ENCODE peak calls at places on chromosomes 7 and 10, in eight cellular contexts. P is kidney epithelial cell, N is Panc1, I is ovary, E is brain microvascular endothelial cell, K is GM12865, A is progenitor cell of endocrine pancreas, L is cardiac fibroblast. X is an unnamed sample.

GRCh38 chr10:1123198-1123597 is 67.0 kb downstream of the WDR37 start:
- DNase-seq in P (no peak), N (no peak), I (no peak), E (no peak), K (no peak), A (no peak), L (peak; percentile 71), X (no peak)

GRCh38 chr7:81618400-81619014 is 151.3 kb downstream of the HGF start:
- DNase-seq in P (peak; percentile 74), N (no peak), I (no peak), E (peak; percentile 96), K (no peak), A (no peak), L (peak; percentile 93), X (no peak)

GRCh38 chr10:114271779-114272167 is 32.7 kb downstream of the VWA2 start:
- DNase-seq in P (peak; percentile 94), N (peak; percentile 88), I (no peak), E (peak; percentile 94), K (no peak), A (no peak), L (peak; percentile 89), X (no peak)

GRCh38 chr10:2611603-2612002 is 455.7 kb upstream of the PFKP start:
- DNase-seq in P (no peak), N (no peak), I (no peak), E (no peak), K (no peak), A (no peak), L (no peak), X (no peak)

GRCh38 chr7:102897856-102898531 is 14.8 kb upstream of the LRRC17 start:
- DNase-seq in P (no peak), N (no peak), I (no peak), E (no peak), K (no peak), A (no peak), L (no peak), X (no peak)

GRCh38 chr10:42836771-42837468 is 54.3 kb downstream of the BMS1 start:
- DNase-seq in P (no peak), N (no peak), I (no peak), E (peak; percentile 32), K (no peak), A (no peak), L (peak; percentile 21), X (no peak)

GRCh38 chr7:34013421-34013820 is 108.1 kb downstream of the BMPER start:
- DNase-seq in P (no peak), N (no peak), I (no peak), E (no peak), K (no peak), A (no peak), L (no peak), X (no peak)

GRCh38 chr7:68107256-68107655 is 1110.6 kb downstream of the TYW1 start:
- DNase-seq in P (no peak), N (no peak), I (no peak), E (no peak), K (no peak), A (no peak), L (peak; percentile 2), X (no peak)

GRCh38 chr10:132169766-132170560 is 16.8 kb upstream of the DPYSL4 start:
- DNase-seq in P (no peak), N (no peak), I (peak; percentile 19), E (no peak), K (no peak), A (no peak), L (no peak), X (no peak)

GRCh38 chr10:116511365-116511764 is 34.4 kb upstream of the PNLIP start:
- DNase-seq in P (no peak), N (no peak), I (no peak), E (no peak), K (no peak), A (no peak), L (no peak), X (no peak)

GRCh38 chr7:107643407-107643806 is 17.2 kb upstream of the SLC26A4 start:
- DNase-seq in P (no peak), N (no peak), I (no peak), E (peak; percentile 79), K (no peak), A (no peak), L (peak; percentile 49), X (no peak)

GRCh38 chr7:90155206-90155605 is 937 bp downstream of the STEAP1 start:
- DNase-seq in P (no peak), N (no peak), I (no peak), E (no peak), K (no peak), A (no peak), L (peak; percentile 24), X (no peak)
- TF ChIP-seq CTCF in P (no peak), N (no peak), I (no peak), E (no peak), K (no peak), A (no peak), L (no peak), X (no peak)

GRCh38 chr7:129952164-129952652 is 552 bp downstream of the UBE2H start:
- DNase-seq in P (no peak), N (no peak), I (peak; percentile 56), E (no peak), K (peak; percentile 69), A (peak; percentile 19), L (peak; percentile 34), X (no peak)
- TF ChIP-seq CTCF in P (peak; percentile 1), N (no peak), I (no peak), E (no peak), K (no peak), A (no peak), L (no peak), X (no peak)

DNA sequence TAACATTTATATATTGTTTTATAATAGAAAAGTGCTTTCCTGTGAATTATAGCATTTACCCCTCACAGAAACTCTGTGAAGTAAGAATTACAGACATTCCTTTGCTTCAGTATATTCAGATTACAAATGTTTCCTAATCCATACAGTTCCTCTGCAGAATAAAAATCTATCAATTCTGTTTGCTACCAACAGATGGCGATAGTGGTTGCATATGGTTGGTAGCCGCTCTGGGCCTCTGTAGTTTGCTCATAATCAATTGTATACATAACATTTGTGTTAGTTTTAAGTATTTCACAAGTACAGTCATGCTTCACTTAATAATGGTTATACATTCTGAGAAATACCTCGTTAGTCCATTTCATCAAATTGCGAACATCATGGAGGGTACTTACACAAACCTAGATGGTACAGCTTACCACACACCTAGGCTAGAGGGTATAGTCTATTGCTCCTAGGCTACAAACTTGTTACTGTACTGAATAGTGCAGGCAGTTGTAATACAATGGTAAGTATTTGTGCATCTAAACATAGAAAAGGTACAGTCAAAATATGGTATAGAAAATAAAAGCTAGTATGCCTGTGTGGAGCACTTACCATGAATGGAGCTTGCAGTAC is 94.4 kb upstream of the STEAP4 start:
- DNase-seq in P (no peak), N (no peak), I (no peak), E (no peak), K (peak; percentile 37), A (no peak), L (peak; percentile 2), X (no peak)
- TF ChIP-seq CTCF in P (peak; percentile 52), N (peak; percentile 44), I (no peak), E (peak; percentile 55), K (peak; percentile 55), A (peak; percentile 67), L (peak; percentile 27), X (peak; percentile 63)

GRCh38 chr7:114784756-114785155 is 137.1 kb upstream of the MDFIC start:
- DNase-seq in P (no peak), N (no peak), I (no peak), E (no peak), K (no peak), A (no peak), L (no peak), X (no peak)

GRCh38 chr7:114785496-114785895 is 136.4 kb upstream of the MDFIC start:
- DNase-seq in P (no peak), N (no peak), I (no peak), E (no peak), K (no peak), A (no peak), L (peak; percentile 11), X (no peak)

GRCh38 chr7:114784177-114784576 is 137.7 kb upstream of the MDFIC start:
- DNase-seq in P (no peak), N (no peak), I (no peak), E (no peak), K (no peak), A (no peak), L (no peak), X (no peak)

GRCh38 chr7:114787556-114787955 is 134.3 kb upstream of the MDFIC start:
- DNase-seq in P (no peak), N (no peak), I (no peak), E (no peak), K (no peak), A (no peak), L (peak; percentile 69), X (no peak)

DNA sequence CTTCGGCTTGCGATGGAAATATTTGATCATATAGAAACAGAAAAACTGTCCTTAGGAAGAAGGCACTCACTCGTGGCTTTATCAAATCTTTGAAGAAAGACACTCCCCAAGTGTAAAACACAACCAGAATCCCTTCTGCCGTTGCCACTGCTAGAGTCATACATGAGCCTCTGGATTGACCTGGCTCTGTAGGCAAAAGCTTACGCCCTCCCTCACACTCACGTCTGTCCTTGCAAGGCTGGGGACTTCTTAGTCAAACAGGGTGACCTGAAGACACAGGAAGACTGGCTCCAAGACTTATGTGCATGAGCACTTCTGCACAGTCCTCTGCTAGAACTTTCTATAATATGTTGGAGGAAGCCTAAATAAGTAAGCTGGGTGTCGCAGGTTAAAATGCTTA is 135.4 kb upstream of the MDFIC start:
- DNase-seq in P (no peak), N (no peak), I (no peak), E (no peak), K (no peak), A (no peak), L (no peak), X (no peak)
- TF ChIP-seq CTCF in P (no peak), N (no peak), I (no peak), E (no peak), K (no peak), A (no peak), L (no peak), X (no peak)

GRCh38 chr7:14697684-14698083 is 204.9 kb downstream of the DGKB start:
- DNase-seq in P (no peak), N (no peak), I (no peak), E (no peak), K (no peak), A (no peak), L (no peak), X (no peak)

GRCh38 chr7:14698239-14698638 is 204.3 kb downstream of the DGKB start:
- DNase-seq in P (no peak), N (no peak), I (no peak), E (no peak), K (no peak), A (no peak), L (peak; percentile 6), X (no peak)
- TF ChIP-seq CTCF in P (no peak), N (peak; percentile 22), I (no peak), E (no peak), K (no peak), A (no peak), L (no peak), X (no peak)

X was measured in nephron progenitor cell.